ENCODE peak calls at places on chromosomes 3 and 15, in seven cellular contexts. H is cardiac fibroblast, A is hepatic stellate cell, V is kidney glomerular epithelial cell, D is PC-3, K is T-helper 17 cell, C is activated gamma-delta T cell treated with Interleukin-2 at 50 U/mL for 16 hours. R is an unnamed sample.
A peak's percentile ranks its signal among the peaks of the same experiment; 100 is the strongest.

GRCh38 chr3:59185586-59186381 is 136.0 kb upstream of the CFAP20DC start:
- DNase-seq in A (no peak), H (peak; percentile 2), D (peak; percentile 28), K (no peak), V (peak; percentile 1), C (no peak), R (no peak)

GRCh38 chr3:117548600-117548999 is 839.0 kb downstream of the TUSC7 start:
- DNase-seq in C (no peak), H (no peak), V (no peak), K (no peak), A (no peak), D (no peak), R (no peak)

GRCh38 chr15:90818251-90819210 is 49.9 kb upstream of the FURIN start:
- DNase-seq in K (no peak), D (no peak), C (no peak), V (no peak), H (no peak), A (no peak), R (no peak)

GRCh38 chr3:48077835-48078234 is 61.6 kb upstream of the MAP4 start:
- DNase-seq in H (peak; percentile 83), C (no peak), A (no peak), K (no peak), V (no peak), D (peak; percentile 25), R (no peak)

GRCh38 chr15:89851665-89852341 is 37.2 kb upstream of the ANPEP start:
- DNase-seq in C (no peak), V (no peak), H (peak; percentile 11), D (peak; percentile 54), A (no peak), K (no peak), R (no peak)

GRCh38 chr15:32802296-32802936 is 84.6 kb downstream of the GREM1 start:
- DNase-seq in D (peak; percentile 95), K (no peak), C (no peak), A (peak; percentile 55), H (peak; percentile 82), V (peak; percentile 64), R (no peak)

GRCh38 chr3:136909187-136909586 is 47.2 kb downstream of the NCK1 start:
- DNase-seq in H (no peak), C (no peak), K (no peak), D (no peak), V (no peak), A (no peak), R (no peak)

GRCh38 chr3:51379301-51379700 is 5.8 kb upstream of the MANF start:
- DNase-seq in C (no peak), K (no peak), D (no peak), A (no peak), H (no peak), V (no peak), R (no peak)

GRCh38 chr3:2377281-2377680 is 278.6 kb downstream of the CNTN4 start:
- DNase-seq in V (no peak), A (no peak), D (no peak), C (no peak), H (no peak), K (no peak), R (no peak)

GRCh38 chr3:187920871-187921270 is 175.6 kb upstream of the BCL6 start:
- DNase-seq in V (no peak), D (no peak), K (no peak), A (no peak), C (no peak), H (peak; percentile 18), R (no peak)

GRCh38 chr3:171646357-171647133 is 163.7 kb downstream of the PLD1 start:
- DNase-seq in K (no peak), C (no peak), D (peak; percentile 69), V (peak; percentile 47), H (peak; percentile 87), A (peak; percentile 62), R (no peak)

R was measured in effector CD4-positive, alpha-beta T cell.